ENCODE peak calls at places on chromosomes 11 and 22, in six cellular contexts. B is IMR-90, H is GM12865, V is spleen, E is brain microvascular endothelial cell, J is prostate gland. Y is an unnamed sample.
A peak's percentile ranks its signal among the peaks of the same experiment; 100 is the strongest.

GRCh38 chr22:46416537-46417267 is 81.2 kb downstream of the TRMU start:
- DNase-seq in E (no peak), B (no peak), V (no peak), J (no peak), H (no peak), Y (no peak)

GRCh38 chr11:2142762-2143202 is 3.6 kb upstream of the IGF2 start:
- DNase-seq in E (peak; percentile 33), H (peak; percentile 29), V (no peak), B (peak; percentile 52), J (no peak), Y (no peak)

GRCh38 chr22:24791362-24791761 is 14.6 kb upstream of the SGSM1 start:
- DNase-seq in V (no peak), J (no peak), H (no peak), B (no peak), E (no peak), Y (no peak)

GRCh38 chr22:37904572-37905533 is 1.2 kb upstream of the MICALL1 start:
- DNase-seq in E (peak; percentile 98), J (no peak), V (no peak), B (peak; percentile 99), H (no peak), Y (no peak)

GRCh38 chr22:50477923-50478322 is 3.1 kb upstream of the SBF1 start:
- DNase-seq in H (no peak), V (no peak), J (no peak), E (no peak), B (no peak), Y (no peak)

GRCh38 chr22:49464024-49464423 is 363.6 kb downstream of the BRD1 start:
- DNase-seq in E (no peak), V (no peak), J (no peak), B (no peak), H (no peak), Y (no peak)

GRCh38 chr22:45092644-45093043 is 71.1 kb upstream of the NUP50 start:
- DNase-seq in E (no peak), V (no peak), J (no peak), B (no peak), H (no peak), Y (no peak)

GRCh38 chr11:31233425-31233824 is 136.1 kb downstream of the DCDC1 start:
- DNase-seq in E (no peak), J (no peak), V (no peak), H (peak; percentile 20), B (no peak), Y (no peak)

GRCh38 chr11:104402812-104403521 is 239.0 kb upstream of the PDGFD start:
- DNase-seq in H (no peak), E (no peak), J (no peak), B (no peak), V (no peak), Y (peak; percentile 29)

GRCh38 chr22:41478891-41479521 is 10.1 kb downstream of the ACO2 start:
- DNase-seq in E (no peak), B (peak; percentile 59), J (no peak), H (peak; percentile 44), V (no peak), Y (no peak)

GRCh38 chr22:43825651-43826050 is 13.5 kb upstream of the EFCAB6 start:
- DNase-seq in B (no peak), J (no peak), H (no peak), V (no peak), E (no peak), Y (no peak)

GRCh38 chr22:43798492-43798891 is 13.6 kb downstream of the EFCAB6 start:
- DNase-seq in B (peak; percentile 63), E (no peak), J (no peak), H (peak; percentile 75), V (no peak), Y (no peak)

DNA sequence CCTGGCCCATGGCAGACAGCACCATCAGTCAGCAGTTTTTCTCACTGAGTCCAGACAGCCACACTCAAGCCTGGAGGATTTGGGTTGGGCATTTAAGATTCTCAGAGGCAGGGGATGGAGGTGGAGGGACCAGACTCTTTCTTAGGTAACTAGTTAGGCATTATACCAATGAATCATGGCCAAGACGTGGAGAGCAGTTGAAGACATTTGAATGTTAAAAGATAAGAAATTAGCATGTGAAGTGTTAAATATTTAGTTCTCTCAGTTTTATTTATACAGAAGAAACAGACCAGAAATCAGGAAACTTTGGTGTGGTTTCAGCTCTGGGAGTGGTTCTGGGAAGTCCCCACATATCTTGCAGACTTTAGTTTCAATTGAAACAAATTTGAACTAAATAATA is 9.9 kb downstream of the GTF2H1 start:
- DNase-seq in H (peak; percentile 12), E (no peak), J (no peak), V (no peak), B (no peak), Y (peak; percentile 43)
- H3K4me3 ChIP-seq in H (no peak overlapping the region), E (no peak overlapping the region), J (no peak overlapping the region), V (no peak overlapping the region), B (no peak overlapping the region), Y (no peak overlapping the region)

GRCh38 chr11:75505966-75506692 is 19.6 kb downstream of the GDPD5 start:
- DNase-seq in B (no peak), E (no peak), H (no peak), V (no peak), J (no peak), Y (no peak)

GRCh38 chr11:75506827-75507226 is 18.9 kb downstream of the GDPD5 start:
- DNase-seq in J (no peak), B (no peak), E (no peak), H (no peak), V (no peak), Y (no peak)

GRCh38 chr11:75502138-75502537 is 23.6 kb downstream of the GDPD5 start:
- DNase-seq in E (no peak), J (no peak), B (no peak), H (no peak), V (no peak), Y (no peak)

GRCh38 chr11:75500742-75501141 is 25.0 kb downstream of the GDPD5 start:
- DNase-seq in J (no peak), H (no peak), B (no peak), V (no peak), E (no peak), Y (no peak)

DNA sequence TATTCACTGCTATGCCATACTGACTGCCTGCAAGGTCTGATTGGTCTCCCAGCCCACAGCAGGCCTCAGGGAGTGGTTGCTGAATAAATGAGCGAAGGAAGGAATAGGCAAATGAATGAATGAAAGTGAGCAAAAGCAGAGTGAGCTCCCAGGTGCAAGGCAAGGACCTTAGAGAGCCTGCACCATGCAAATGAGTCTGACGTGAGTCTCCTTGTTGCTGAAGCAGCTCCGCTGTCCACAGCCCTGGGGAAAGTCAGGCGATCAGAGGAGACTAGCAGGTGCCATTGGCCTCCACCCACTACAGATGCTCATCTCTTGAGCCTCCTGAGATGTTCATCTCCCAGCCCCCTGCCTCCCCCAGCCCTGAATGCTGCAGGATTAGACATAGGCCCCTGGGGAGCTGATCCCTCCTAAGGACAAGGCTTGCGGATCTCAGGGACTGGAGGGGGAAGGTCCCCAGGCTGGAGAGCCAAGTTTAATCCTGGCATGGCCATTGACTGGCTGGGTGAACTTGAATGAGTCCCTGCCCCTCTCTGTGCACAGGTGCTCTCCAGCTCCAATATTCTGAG is 22.1 kb downstream of the GDPD5 start:
- DNase-seq in J (no peak), H (peak; percentile 49), E (no peak), V (no peak), B (no peak), Y (no peak)
- H3K4me3 ChIP-seq in J (no peak overlapping the region), H (no peak overlapping the region), E (no peak overlapping the region), V (no peak overlapping the region), B (no peak overlapping the region), Y (no peak overlapping the region)

GRCh38 chr11:65786786-65787636 is at the start of gene OVOL1:
- DNase-seq in B (no peak), H (no peak), V (peak; percentile 84), E (no peak), J (peak; percentile 91), Y (peak; percentile 97)

GRCh38 chr11:65788801-65789200 is 1.9 kb downstream of the OVOL1 start:
- DNase-seq in H (no peak), B (no peak), V (no peak), J (no peak), E (no peak), Y (peak; percentile 65)

GRCh38 chr11:65786008-65786785 is 666 bp upstream of the OVOL1 start:
- DNase-seq in B (no peak), J (peak; percentile 50), E (no peak), V (no peak), H (no peak), Y (peak; percentile 84)

GRCh38 chr11:65789230-65790103 is 2.6 kb downstream of the OVOL1 start:
- DNase-seq in J (no peak), B (no peak), H (no peak), V (no peak), E (no peak), Y (peak; percentile 80)

DNA sequence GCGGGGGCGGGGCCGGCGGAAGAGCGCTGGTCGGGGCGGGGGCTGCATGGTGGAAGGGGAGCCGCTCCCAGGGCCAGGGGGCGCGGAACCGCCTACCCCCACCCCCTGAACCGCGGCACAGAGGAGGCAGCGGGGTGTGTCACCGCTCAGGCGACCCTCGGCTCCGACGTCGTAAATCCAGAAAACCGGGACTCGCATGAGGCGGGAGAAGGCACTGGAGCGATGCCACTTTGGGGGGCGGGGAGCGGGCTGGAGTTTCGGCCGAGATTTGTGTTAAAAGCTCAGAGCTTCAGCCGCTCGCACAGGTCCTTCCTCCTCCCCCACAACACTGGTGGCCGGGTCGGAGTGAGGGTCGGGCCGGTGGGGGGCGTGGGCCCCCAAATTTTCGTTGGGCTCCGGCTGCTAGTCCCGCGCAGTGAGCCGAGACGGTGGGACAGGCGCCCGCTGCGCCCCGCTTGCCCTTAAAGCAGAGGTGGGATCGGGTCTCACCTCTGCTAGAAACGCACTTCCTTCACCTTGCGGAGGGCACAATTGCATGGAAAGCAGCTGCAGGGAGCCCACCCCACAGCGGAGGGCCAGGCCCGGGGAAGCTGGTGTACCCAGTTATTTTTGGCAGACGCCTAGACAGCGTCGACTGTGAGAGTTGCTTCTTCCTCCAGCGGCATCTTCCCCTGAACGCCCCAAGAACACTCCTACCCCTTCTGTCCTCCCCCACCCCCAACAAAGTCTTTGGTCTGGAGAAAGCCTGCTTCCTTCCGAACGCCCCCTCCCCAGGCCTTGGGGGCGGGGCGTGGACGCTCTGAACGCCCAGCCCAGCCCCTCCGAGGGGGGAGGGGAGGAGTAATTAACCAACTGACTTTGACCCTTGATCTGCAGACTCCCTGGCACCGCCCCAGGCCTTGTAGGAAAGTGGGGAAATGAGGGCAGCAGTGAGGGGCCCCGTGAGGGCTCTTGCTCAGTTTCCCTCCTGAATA is 1.1 kb downstream of the OVOL1 start:
- DNase-seq in J (no peak), E (no peak), H (no peak), V (no peak), B (no peak), Y (peak; percentile 97)
- H3K4me3 ChIP-seq in J (peak overlapping the region; percentile 43), E (no peak overlapping the region), H (no peak overlapping the region), V (no peak overlapping the region), B (no peak overlapping the region), Y (peak overlapping the region; percentile 58)

GRCh38 chr11:117417342-117417741 is 89.7 kb downstream of the CEP164 start:
- DNase-seq in E (no peak), J (no peak), B (no peak), V (peak; percentile 25), H (no peak), Y (no peak)

GRCh38 chr11:117413616-117414015 is 86.0 kb downstream of the CEP164 start:
- DNase-seq in E (no peak), H (no peak), B (no peak), J (no peak), V (no peak), Y (no peak)

GRCh38 chr11:117414724-117415123 is 87.1 kb downstream of the CEP164 start:
- DNase-seq in E (no peak), J (no peak), H (no peak), B (no peak), V (no peak), Y (no peak)

GRCh38 chr11:117417856-117418255 is 90.2 kb downstream of the CEP164 start:
- DNase-seq in V (peak; percentile 51), H (no peak), B (no peak), J (no peak), E (no peak), Y (no peak)

GRCh38 chr11:117415358-117415896 is 87.8 kb downstream of the CEP164 start:
- DNase-seq in V (no peak), H (no peak), E (no peak), J (no peak), B (no peak), Y (no peak)
- H3K4me3 ChIP-seq in V (no peak overlapping the region), H (no peak overlapping the region), E (no peak overlapping the region), J (no peak overlapping the region), B (no peak overlapping the region), Y (no peak overlapping the region)

Y was measured in H7.